ENCODE peak calls at places on chromosomes 13 and 19, in four cellular contexts. One of them, this sample, is unnamed.

GRCh38 chr13:113634279-113635047 is 23.5 kb downstream of the ATP4B start:
- DNase-seq in progenitor cell of endocrine pancreas: no peak
- DNase-seq in astrocyte of the spinal cord: no peak
- DNase-seq in choroid plexus epithelial cell: no peak
- DNase-seq in this sample: no peak

GRCh38 chr19:41578886-41579285 is 2.9 kb downstream of the CEACAM21 start:
- DNase-seq in progenitor cell of endocrine pancreas: no peak
- DNase-seq in choroid plexus epithelial cell: no peak
- DNase-seq in astrocyte of the spinal cord: no peak
- DNase-seq in this sample: no peak

GRCh38 chr13:70483599-70484276 is 375.5 kb upstream of the KLHL1 start:
- DNase-seq in astrocyte of the spinal cord: no peak
- DNase-seq in progenitor cell of endocrine pancreas: no peak
- DNase-seq in choroid plexus epithelial cell: no peak
- DNase-seq in this sample: no peak

GRCh38 chr19:36771275-36772231 is 1.1 kb downstream of the ZNF850 start:
- DNase-seq in choroid plexus epithelial cell: peak; percentile 96
- DNase-seq in progenitor cell of endocrine pancreas: peak; percentile 14
- DNase-seq in astrocyte of the spinal cord: peak; percentile 89
- DNase-seq in this sample: no peak

GRCh38 chr13:101218484-101218883 is 197.8 kb downstream of the NALCN start:
- DNase-seq in astrocyte of the spinal cord: no peak
- DNase-seq in choroid plexus epithelial cell: peak; percentile 19
- DNase-seq in progenitor cell of endocrine pancreas: no peak
- DNase-seq in this sample: peak; percentile 40

GRCh38 chr13:61695147-61695546 is 279.5 kb upstream of the PCDH20 start:
- DNase-seq in progenitor cell of endocrine pancreas: no peak
- DNase-seq in choroid plexus epithelial cell: no peak
- DNase-seq in astrocyte of the spinal cord: peak; percentile 62
- DNase-seq in this sample: peak; percentile 45

GRCh38 chr13:97967948-97968347 is 14.5 kb downstream of the IPO5 start:
- DNase-seq in choroid plexus epithelial cell: peak; percentile 45
- DNase-seq in astrocyte of the spinal cord: no peak
- DNase-seq in progenitor cell of endocrine pancreas: no peak
- DNase-seq in this sample: no peak

GRCh38 chr13:59299584-59299983 is 864.1 kb downstream of the DIAPH3 start:
- DNase-seq in progenitor cell of endocrine pancreas: no peak
- DNase-seq in choroid plexus epithelial cell: no peak
- DNase-seq in astrocyte of the spinal cord: no peak
- DNase-seq in this sample: no peak

GRCh38 chr13:95317037-95317989 is 16.1 kb upstream of the ABCC4 start:
- DNase-seq in astrocyte of the spinal cord: peak; percentile 33
- DNase-seq in progenitor cell of endocrine pancreas: no peak
- DNase-seq in choroid plexus epithelial cell: peak; percentile 13
- DNase-seq in this sample: peak; percentile 46

GRCh38 chr19:6802336-6803035 is 30.0 kb downstream of the VAV1 start:
- DNase-seq in astrocyte of the spinal cord: no peak
- DNase-seq in progenitor cell of endocrine pancreas: no peak
- DNase-seq in choroid plexus epithelial cell: no peak
- DNase-seq in this sample: peak; percentile 38

GRCh38 chr13:29402168-29402621 is 193.3 kb downstream of the SLC7A1 start:
- DNase-seq in choroid plexus epithelial cell: peak; percentile 44
- DNase-seq in progenitor cell of endocrine pancreas: no peak
- DNase-seq in astrocyte of the spinal cord: peak; percentile 12
- DNase-seq in this sample: no peak

GRCh38 chr19:6216236-6216995 is 63.4 kb downstream of the MLLT1 start:
- DNase-seq in choroid plexus epithelial cell: no peak
- DNase-seq in astrocyte of the spinal cord: no peak
- DNase-seq in progenitor cell of endocrine pancreas: no peak
- DNase-seq in this sample: no peak

GRCh38 chr13:113453962-113454361 is 674 bp upstream of the ADPRHL1 start:
- DNase-seq in progenitor cell of endocrine pancreas: no peak
- DNase-seq in choroid plexus epithelial cell: peak; percentile 29
- DNase-seq in astrocyte of the spinal cord: peak; percentile 42
- DNase-seq in this sample: no peak

GRCh38 chr13:73220966-73221720 is 162.3 kb downstream of the KLF5 start:
- DNase-seq in astrocyte of the spinal cord: no peak
- DNase-seq in progenitor cell of endocrine pancreas: no peak
- DNase-seq in choroid plexus epithelial cell: no peak
- DNase-seq in this sample: peak; percentile 34

GRCh38 chr13:103573446-103573845 is 507.2 kb upstream of the SLC10A2 start:
- DNase-seq in progenitor cell of endocrine pancreas: no peak
- DNase-seq in astrocyte of the spinal cord: no peak
- DNase-seq in choroid plexus epithelial cell: no peak
- DNase-seq in this sample: no peak

GRCh38 chr19:33445752-33446070 is 72.2 kb downstream of the CEBPG start:
- DNase-seq in choroid plexus epithelial cell: no peak
- DNase-seq in astrocyte of the spinal cord: no peak
- DNase-seq in progenitor cell of endocrine pancreas: no peak
- DNase-seq in this sample: no peak

GRCh38 chr13:72194531-72194930 is 327.5 kb upstream of the DACH1 start:
- DNase-seq in choroid plexus epithelial cell: no peak
- DNase-seq in astrocyte of the spinal cord: no peak
- DNase-seq in progenitor cell of endocrine pancreas: no peak
- DNase-seq in this sample: no peak

GRCh38 chr19:41785653-41786052 is 10.7 kb upstream of the CEACAM3 start:
- DNase-seq in progenitor cell of endocrine pancreas: peak; percentile 51
- DNase-seq in choroid plexus epithelial cell: peak; percentile 84
- DNase-seq in astrocyte of the spinal cord: peak; percentile 62
- DNase-seq in this sample: peak; percentile 87

GRCh38 chr13:94705081-94705751 is 7.1 kb downstream of the SOX21 start:
- DNase-seq in progenitor cell of endocrine pancreas: no peak
- DNase-seq in choroid plexus epithelial cell: peak; percentile 26
- DNase-seq in astrocyte of the spinal cord: no peak
- DNase-seq in this sample: no peak

GRCh38 chr19:46369817-46370216 is 22.9 kb downstream of the PPP5C start:
- DNase-seq in choroid plexus epithelial cell: no peak
- DNase-seq in astrocyte of the spinal cord: no peak
- DNase-seq in progenitor cell of endocrine pancreas: no peak
- DNase-seq in this sample: no peak

GRCh38 chr19:49512970-49513745 is 697 bp downstream of the FCGRT start:
- DNase-seq in choroid plexus epithelial cell: peak; percentile 39
- DNase-seq in progenitor cell of endocrine pancreas: peak; percentile 49
- DNase-seq in astrocyte of the spinal cord: no peak
- DNase-seq in this sample: no peak

GRCh38 chr13:108195146-108195545 is 20.2 kb downstream of the LIG4 start:
- DNase-seq in astrocyte of the spinal cord: no peak
- DNase-seq in choroid plexus epithelial cell: peak; percentile 15
- DNase-seq in progenitor cell of endocrine pancreas: no peak
- DNase-seq in this sample: peak; percentile 7

GRCh38 chr19:6063576-6063961 is 46.7 kb downstream of the RFX2 start:
- DNase-seq in choroid plexus epithelial cell: no peak
- DNase-seq in progenitor cell of endocrine pancreas: no peak
- DNase-seq in astrocyte of the spinal cord: no peak
- DNase-seq in this sample: no peak

GRCh38 chr19:38377052-38377451 is 2.7 kb downstream of the PSMD8 start:
- DNase-seq in progenitor cell of endocrine pancreas: no peak
- DNase-seq in astrocyte of the spinal cord: no peak
- DNase-seq in choroid plexus epithelial cell: no peak
- DNase-seq in this sample: no peak

GRCh38 chr19:56111601-56112312 is 9.3 kb downstream of the ZNF787 start:
- DNase-seq in choroid plexus epithelial cell: no peak
- DNase-seq in progenitor cell of endocrine pancreas: no peak
- DNase-seq in astrocyte of the spinal cord: no peak
- DNase-seq in this sample: no peak

GRCh38 chr13:23558675-23559536 is 11.3 kb upstream of the TNFRSF19 start:
- DNase-seq in astrocyte of the spinal cord: peak; percentile 92
- DNase-seq in choroid plexus epithelial cell: peak; percentile 96
- DNase-seq in progenitor cell of endocrine pancreas: no peak
- DNase-seq in this sample: peak; percentile 83

GRCh38 chr13:85381082-85381481 is 418.1 kb downstream of the SLITRK6 start:
- DNase-seq in astrocyte of the spinal cord: no peak
- DNase-seq in progenitor cell of endocrine pancreas: no peak
- DNase-seq in choroid plexus epithelial cell: no peak
- DNase-seq in this sample: no peak

GRCh38 chr19:15115080-15115479 is 7.9 kb downstream of the SYDE1 start:
- DNase-seq in choroid plexus epithelial cell: peak; percentile 78
- DNase-seq in astrocyte of the spinal cord: peak; percentile 44
- DNase-seq in progenitor cell of endocrine pancreas: no peak
- DNase-seq in this sample: no peak

GRCh38 chr13:90055121-90055520 is 1292.4 kb upstream of the MIR17HG start:
- DNase-seq in progenitor cell of endocrine pancreas: no peak
- DNase-seq in choroid plexus epithelial cell: peak; percentile 41
- DNase-seq in astrocyte of the spinal cord: peak; percentile 9
- DNase-seq in this sample: peak; percentile 38

GRCh38 chr13:102440259-102440936 is 38.5 kb upstream of the FGF14 start:
- DNase-seq in progenitor cell of endocrine pancreas: no peak
- DNase-seq in choroid plexus epithelial cell: peak; percentile 5
- DNase-seq in astrocyte of the spinal cord: no peak
- DNase-seq in this sample: peak; percentile 41

DNA sequence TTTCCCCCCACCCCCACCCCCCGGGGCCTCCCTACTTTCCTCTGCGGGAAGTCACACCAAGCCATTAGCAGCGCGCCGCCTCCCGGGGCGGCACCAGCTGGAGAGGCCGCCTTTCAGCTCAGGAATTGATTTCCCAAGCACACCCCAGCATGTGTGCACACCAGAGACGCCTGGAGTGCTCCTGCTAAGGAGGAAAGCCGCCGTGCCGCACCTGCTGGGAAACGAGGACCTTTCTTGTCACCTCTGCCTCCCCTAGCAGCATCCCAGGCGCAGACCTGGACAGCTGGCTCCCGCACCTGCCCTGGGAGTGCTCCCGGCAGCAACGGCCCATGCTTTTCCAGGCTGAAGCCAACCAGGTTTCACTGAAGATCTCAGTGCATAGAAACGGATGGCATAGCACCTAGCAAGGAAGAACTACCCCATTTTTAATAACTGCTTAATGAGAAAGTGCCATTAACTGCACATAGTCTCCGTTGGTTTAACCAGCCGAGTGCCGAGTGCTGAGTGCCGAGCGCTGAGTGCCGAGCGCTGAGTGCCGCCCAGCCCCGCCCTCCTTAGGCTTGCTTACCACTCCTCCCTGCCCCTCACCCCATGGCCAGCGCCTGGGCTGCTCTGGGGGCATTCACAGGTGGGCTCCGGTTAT is 165.0 kb downstream of the USP12 start:
- DNase-seq in choroid plexus epithelial cell: peak; percentile 60
- DNase-seq in progenitor cell of endocrine pancreas: peak; percentile 43
- DNase-seq in astrocyte of the spinal cord: no peak
- DNase-seq in this sample: peak; percentile 41
- TF ChIP-seq CTCF in choroid plexus epithelial cell: peak; percentile 16
- TF ChIP-seq CTCF in progenitor cell of endocrine pancreas: no peak
- TF ChIP-seq CTCF in astrocyte of the spinal cord: no peak
- TF ChIP-seq CTCF in this sample: no peak

GRCh38 chr19:3010871-3011270 is 18.2 kb downstream of the TLE2 start:
- DNase-seq in progenitor cell of endocrine pancreas: no peak
- DNase-seq in astrocyte of the spinal cord: no peak
- DNase-seq in choroid plexus epithelial cell: no peak
- DNase-seq in this sample: no peak
- TF ChIP-seq CTCF in progenitor cell of endocrine pancreas: no peak
- TF ChIP-seq CTCF in astrocyte of the spinal cord: no peak
- TF ChIP-seq CTCF in choroid plexus epithelial cell: no peak
- TF ChIP-seq CTCF in this sample: no peak

GRCh38 chr19:47374876-47375693 is 26.0 kb downstream of the DHX34 start:
- DNase-seq in choroid plexus epithelial cell: no peak
- DNase-seq in astrocyte of the spinal cord: no peak
- DNase-seq in progenitor cell of endocrine pancreas: no peak
- DNase-seq in this sample: no peak
- TF ChIP-seq CTCF in choroid plexus epithelial cell: no peak
- TF ChIP-seq CTCF in astrocyte of the spinal cord: no peak
- TF ChIP-seq CTCF in progenitor cell of endocrine pancreas: no peak
- TF ChIP-seq CTCF in this sample: no peak

GRCh38 chr13:77337159-77337558 is 10.3 kb upstream of the MYCBP2 start:
- DNase-seq in astrocyte of the spinal cord: no peak
- DNase-seq in choroid plexus epithelial cell: no peak
- DNase-seq in progenitor cell of endocrine pancreas: no peak
- DNase-seq in this sample: peak; percentile 5
- TF ChIP-seq CTCF in astrocyte of the spinal cord: no peak
- TF ChIP-seq CTCF in choroid plexus epithelial cell: no peak
- TF ChIP-seq CTCF in progenitor cell of endocrine pancreas: no peak
- TF ChIP-seq CTCF in this sample: no peak

GRCh38 chr19:29247051-29247450 is 34.1 kb upstream of the UQCRFS1 start:
- DNase-seq in astrocyte of the spinal cord: no peak
- DNase-seq in choroid plexus epithelial cell: no peak
- DNase-seq in progenitor cell of endocrine pancreas: no peak
- DNase-seq in this sample: no peak
- TF ChIP-seq CTCF in astrocyte of the spinal cord: no peak
- TF ChIP-seq CTCF in choroid plexus epithelial cell: no peak
- TF ChIP-seq CTCF in progenitor cell of endocrine pancreas: peak; percentile 28
- TF ChIP-seq CTCF in this sample: no peak

GRCh38 chr13:106533101-106533939 is 2.1 kb downstream of the EFNB2 start:
- DNase-seq in progenitor cell of endocrine pancreas: peak; percentile 76
- DNase-seq in astrocyte of the spinal cord: peak; percentile 85
- DNase-seq in choroid plexus epithelial cell: peak; percentile 89
- DNase-seq in this sample: peak; percentile 84
- TF ChIP-seq CTCF in progenitor cell of endocrine pancreas: peak; percentile 84
- TF ChIP-seq CTCF in astrocyte of the spinal cord: peak; percentile 43
- TF ChIP-seq CTCF in choroid plexus epithelial cell: peak; percentile 39
- TF ChIP-seq CTCF in this sample: peak; percentile 86

DNA sequence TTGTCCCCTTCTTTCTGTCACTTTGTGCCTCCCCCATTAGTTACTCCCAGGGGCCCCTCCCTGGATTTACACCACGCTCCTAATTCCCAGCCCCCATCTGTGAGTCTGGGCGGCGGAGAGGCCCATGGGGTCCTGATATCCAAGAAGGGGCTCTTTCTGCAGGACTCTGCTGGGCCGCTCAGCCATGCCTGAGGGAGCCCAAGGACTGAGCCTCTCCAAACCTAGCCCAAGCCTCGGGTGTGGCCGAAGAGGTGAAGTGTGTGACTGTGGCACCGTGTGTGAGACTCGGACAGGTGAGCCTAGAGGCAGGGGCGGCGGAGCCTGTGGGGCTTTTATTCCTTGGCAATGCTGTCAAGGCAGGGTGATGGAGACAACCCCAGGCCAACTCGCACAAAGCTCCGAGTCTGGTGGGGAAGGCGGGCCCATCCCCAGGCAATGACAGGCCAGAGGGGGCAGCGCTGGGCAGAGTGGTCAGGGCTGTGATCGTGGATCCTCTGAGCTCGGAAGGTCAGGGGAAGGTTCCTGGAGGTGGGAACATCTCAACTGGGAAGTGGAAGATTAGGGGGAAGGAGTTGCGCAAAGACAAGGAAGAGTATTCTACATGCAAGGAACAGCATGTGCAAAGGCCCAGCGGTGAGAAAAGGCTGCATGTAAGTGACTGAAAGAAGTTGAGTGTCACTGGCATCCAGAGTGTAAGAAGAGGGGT is 1.6 kb downstream of the PLEKHG2 start:
- DNase-seq in choroid plexus epithelial cell: no peak
- DNase-seq in progenitor cell of endocrine pancreas: no peak
- DNase-seq in astrocyte of the spinal cord: no peak
- DNase-seq in this sample: no peak
- TF ChIP-seq CTCF in choroid plexus epithelial cell: peak; percentile 35
- TF ChIP-seq CTCF in progenitor cell of endocrine pancreas: peak; percentile 9
- TF ChIP-seq CTCF in astrocyte of the spinal cord: peak; percentile 42
- TF ChIP-seq CTCF in this sample: no peak

This sample was measured in MCF 10A.